ENCODE peak calls at places on chromosomes 2 and 18, in seven cellular contexts. One of them, this sample, is unnamed.
A peak's percentile ranks its signal among the peaks of the same experiment; 100 is the strongest.

GRCh38 chr2:16900405-16901025 is 234.9 kb upstream of the CYRIA start:
- DNase-seq in heart right ventricle: no peak
- DNase-seq in colonic mucosa: peak; percentile 20
- DNase-seq in astrocyte: no peak
- DNase-seq in tibial artery: no peak
- DNase-seq in psoas muscle: no peak
- DNase-seq in Peyer's patch: no peak
- DNase-seq in this sample: no peak

GRCh38 chr2:204019572-204020501 is 83.3 kb downstream of the ICOS start:
- DNase-seq in heart right ventricle: no peak
- DNase-seq in colonic mucosa: no peak
- DNase-seq in astrocyte: peak; percentile 63
- DNase-seq in tibial artery: no peak
- DNase-seq in psoas muscle: no peak
- DNase-seq in Peyer's patch: no peak
- DNase-seq in this sample: no peak

GRCh38 chr2:38178142-38178541 is 102.2 kb upstream of the CYP1B1 start:
- DNase-seq in heart right ventricle: no peak
- DNase-seq in colonic mucosa: no peak
- DNase-seq in astrocyte: peak; percentile 85
- DNase-seq in tibial artery: peak; percentile 76
- DNase-seq in psoas muscle: peak; percentile 61
- DNase-seq in Peyer's patch: no peak
- DNase-seq in this sample: peak; percentile 67

GRCh38 chr2:101830555-101830954 is 133.0 kb downstream of the MAP4K4 start:
- DNase-seq in heart right ventricle: no peak
- DNase-seq in colonic mucosa: no peak
- DNase-seq in astrocyte: peak; percentile 86
- DNase-seq in tibial artery: no peak
- DNase-seq in psoas muscle: no peak
- DNase-seq in Peyer's patch: no peak
- DNase-seq in this sample: no peak

GRCh38 chr2:185201063-185201462 is 537.5 kb upstream of the FSIP2 start:
- DNase-seq in heart right ventricle: no peak
- DNase-seq in colonic mucosa: no peak
- DNase-seq in astrocyte: no peak
- DNase-seq in tibial artery: no peak
- DNase-seq in psoas muscle: no peak
- DNase-seq in Peyer's patch: no peak
- DNase-seq in this sample: no peak

GRCh38 chr2:186991766-186992417 is 142.9 kb upstream of the ZSWIM2 start:
- DNase-seq in heart right ventricle: no peak
- DNase-seq in colonic mucosa: no peak
- DNase-seq in astrocyte: no peak
- DNase-seq in tibial artery: no peak
- DNase-seq in psoas muscle: no peak
- DNase-seq in Peyer's patch: no peak
- DNase-seq in this sample: no peak

GRCh38 chr18:78146136-78146535 is 833.5 kb upstream of the SALL3 start:
- DNase-seq in heart right ventricle: no peak
- DNase-seq in colonic mucosa: no peak
- DNase-seq in astrocyte: no peak
- DNase-seq in tibial artery: no peak
- DNase-seq in psoas muscle: no peak
- DNase-seq in Peyer's patch: no peak
- DNase-seq in this sample: no peak

GRCh38 chr2:239114119-239114581 is 266.3 kb downstream of the TWIST2 start:
- DNase-seq in heart right ventricle: peak; percentile 20
- DNase-seq in colonic mucosa: peak; percentile 27
- DNase-seq in astrocyte: peak; percentile 32
- DNase-seq in tibial artery: no peak
- DNase-seq in psoas muscle: no peak
- DNase-seq in Peyer's patch: no peak
- DNase-seq in this sample: no peak

GRCh38 chr2:47029737-47030524 is 114.3 kb upstream of the MCFD2 start:
- DNase-seq in heart right ventricle: no peak
- DNase-seq in colonic mucosa: no peak
- DNase-seq in astrocyte: peak; percentile 19
- DNase-seq in tibial artery: no peak
- DNase-seq in psoas muscle: no peak
- DNase-seq in Peyer's patch: no peak
- DNase-seq in this sample: peak; percentile 47

GRCh38 chr2:129912066-129912820 is 67.2 kb upstream of the RAB6C start:
- DNase-seq in heart right ventricle: no peak
- DNase-seq in colonic mucosa: peak; percentile 5
- DNase-seq in astrocyte: no peak
- DNase-seq in tibial artery: peak; percentile 51
- DNase-seq in psoas muscle: no peak
- DNase-seq in Peyer's patch: peak; percentile 26
- DNase-seq in this sample: no peak

GRCh38 chr2:211437396-211437795 is 881.0 kb downstream of the CPS1 start:
- DNase-seq in heart right ventricle: no peak
- DNase-seq in colonic mucosa: no peak
- DNase-seq in astrocyte: no peak
- DNase-seq in tibial artery: no peak
- DNase-seq in psoas muscle: no peak
- DNase-seq in Peyer's patch: no peak
- DNase-seq in this sample: no peak

GRCh38 chr2:101750688-101751087 is 53.2 kb downstream of the MAP4K4 start:
- DNase-seq in heart right ventricle: no peak
- DNase-seq in colonic mucosa: no peak
- DNase-seq in astrocyte: no peak
- DNase-seq in tibial artery: no peak
- DNase-seq in psoas muscle: no peak
- DNase-seq in Peyer's patch: no peak
- DNase-seq in this sample: no peak

GRCh38 chr2:149989447-149990063 is 402.0 kb upstream of the MMADHC start:
- DNase-seq in heart right ventricle: no peak
- DNase-seq in colonic mucosa: no peak
- DNase-seq in astrocyte: peak; percentile 69
- DNase-seq in tibial artery: no peak
- DNase-seq in psoas muscle: no peak
- DNase-seq in Peyer's patch: no peak
- DNase-seq in this sample: peak; percentile 69

GRCh38 chr2:65061146-65061909 is 5.1 kb downstream of the CEP68 start:
- DNase-seq in heart right ventricle: no peak
- DNase-seq in colonic mucosa: no peak
- DNase-seq in astrocyte: no peak
- DNase-seq in tibial artery: no peak
- DNase-seq in psoas muscle: no peak
- DNase-seq in Peyer's patch: no peak
- DNase-seq in this sample: peak; percentile 23

GRCh38 chr2:143125647-143126046 is 3.6 kb upstream of the ARHGAP15 start:
- DNase-seq in heart right ventricle: no peak
- DNase-seq in colonic mucosa: no peak
- DNase-seq in astrocyte: no peak
- DNase-seq in tibial artery: no peak
- DNase-seq in psoas muscle: no peak
- DNase-seq in Peyer's patch: no peak
- DNase-seq in this sample: no peak

GRCh38 chr2:147232225-147232669 is 612.6 kb upstream of the ACVR2A start:
- DNase-seq in heart right ventricle: no peak
- DNase-seq in colonic mucosa: no peak
- DNase-seq in astrocyte: no peak
- DNase-seq in tibial artery: no peak
- DNase-seq in psoas muscle: no peak
- DNase-seq in Peyer's patch: no peak
- DNase-seq in this sample: no peak

GRCh38 chr2:44550571-44550970 is 188.8 kb downstream of the CAMKMT start:
- DNase-seq in heart right ventricle: no peak
- DNase-seq in colonic mucosa: no peak
- DNase-seq in astrocyte: no peak
- DNase-seq in tibial artery: no peak
- DNase-seq in psoas muscle: no peak
- DNase-seq in Peyer's patch: no peak
- DNase-seq in this sample: no peak

GRCh38 chr18:73741946-73742345 is 405.7 kb downstream of the FBXO15 start:
- DNase-seq in heart right ventricle: no peak
- DNase-seq in colonic mucosa: no peak
- DNase-seq in astrocyte: peak; percentile 73
- DNase-seq in tibial artery: no peak
- DNase-seq in psoas muscle: no peak
- DNase-seq in Peyer's patch: no peak
- DNase-seq in this sample: no peak

GRCh38 chr2:199977984-199978415 is 22.6 kb downstream of the MAIP1 start:
- DNase-seq in heart right ventricle: no peak
- DNase-seq in colonic mucosa: peak; percentile 84
- DNase-seq in astrocyte: peak; percentile 54
- DNase-seq in tibial artery: no peak
- DNase-seq in psoas muscle: no peak
- DNase-seq in Peyer's patch: no peak
- DNase-seq in this sample: peak; percentile 24

DNA sequence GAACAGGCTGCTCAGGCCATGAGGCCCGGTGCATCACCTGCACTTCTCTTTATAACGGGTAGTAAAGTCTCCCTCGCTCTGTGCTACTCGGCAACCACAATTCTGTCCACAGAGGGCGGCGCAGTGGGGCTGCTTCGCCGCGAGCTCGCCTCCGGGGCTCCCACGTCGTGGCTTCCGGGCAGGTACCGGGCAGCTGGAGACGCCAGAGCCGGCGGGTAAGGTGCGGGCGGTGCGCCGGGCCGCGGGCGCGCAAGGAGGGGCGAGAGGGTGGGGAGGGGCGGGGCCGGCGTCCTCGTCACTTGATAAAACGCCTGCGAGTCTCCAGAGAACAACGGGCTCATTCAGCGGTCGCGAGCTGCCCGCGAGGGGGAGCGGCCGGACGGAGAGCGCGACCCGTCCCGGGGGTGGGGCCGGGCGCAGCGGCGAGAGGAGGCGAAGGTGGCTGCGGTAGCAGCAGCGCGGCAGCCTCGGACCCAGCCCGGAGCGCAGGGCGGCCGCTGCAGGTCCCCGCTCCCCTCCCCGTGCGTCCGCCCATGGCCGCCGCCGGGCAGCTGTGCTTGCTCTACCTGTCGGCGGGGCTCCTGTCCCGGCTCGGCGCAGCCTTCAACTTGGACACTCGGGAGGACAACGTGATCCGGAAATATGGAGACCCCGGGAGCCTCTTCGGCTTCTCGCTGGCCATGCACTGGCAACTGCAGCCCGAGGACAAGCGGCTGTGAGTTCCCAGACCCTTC is at the start of gene ITGA6:
- DNase-seq in heart right ventricle: peak; percentile 81
- DNase-seq in colonic mucosa: peak; percentile 92
- DNase-seq in astrocyte: peak; percentile 53
- DNase-seq in tibial artery: peak; percentile 73
- DNase-seq in psoas muscle: peak; percentile 78
- DNase-seq in Peyer's patch: peak; percentile 97
- DNase-seq in this sample: peak; percentile 89
- H3K4me1 ChIP-seq in heart right ventricle: peaks cover 23% of the 10 kb centered on the region
- H3K4me1 ChIP-seq in colonic mucosa: peaks cover 5% of the 10 kb centered on the region
- H3K4me1 ChIP-seq in astrocyte: peaks cover 21% of the 10 kb centered on the region
- H3K4me1 ChIP-seq in tibial artery: peaks cover 11% of the 10 kb centered on the region
- H3K4me1 ChIP-seq in psoas muscle: peaks cover 26% of the 10 kb centered on the region
- H3K4me1 ChIP-seq in Peyer's patch: peaks cover 2% of the 10 kb centered on the region
- H3K4me1 ChIP-seq in this sample: peaks cover 12% of the 10 kb centered on the region

GRCh38 chr2:42920446-42921161 is 128.2 kb upstream of the HAAO start:
- DNase-seq in heart right ventricle: no peak
- DNase-seq in colonic mucosa: no peak
- DNase-seq in astrocyte: no peak
- DNase-seq in tibial artery: no peak
- DNase-seq in psoas muscle: no peak
- DNase-seq in Peyer's patch: no peak
- DNase-seq in this sample: no peak
- H3K4me1 ChIP-seq in heart right ventricle: peaks cover 37% of the 10 kb centered on the region
- H3K4me1 ChIP-seq in colonic mucosa: peaks cover 11% of the 10 kb centered on the region
- H3K4me1 ChIP-seq in astrocyte: peaks cover 39% of the 10 kb centered on the region
- H3K4me1 ChIP-seq in tibial artery: peaks cover 44% of the 10 kb centered on the region
- H3K4me1 ChIP-seq in psoas muscle: peaks cover 25% of the 10 kb centered on the region
- H3K4me1 ChIP-seq in Peyer's patch: peaks cover 12% of the 10 kb centered on the region
- H3K4me1 ChIP-seq in this sample: peaks cover 15% of the 10 kb centered on the region

DNA sequence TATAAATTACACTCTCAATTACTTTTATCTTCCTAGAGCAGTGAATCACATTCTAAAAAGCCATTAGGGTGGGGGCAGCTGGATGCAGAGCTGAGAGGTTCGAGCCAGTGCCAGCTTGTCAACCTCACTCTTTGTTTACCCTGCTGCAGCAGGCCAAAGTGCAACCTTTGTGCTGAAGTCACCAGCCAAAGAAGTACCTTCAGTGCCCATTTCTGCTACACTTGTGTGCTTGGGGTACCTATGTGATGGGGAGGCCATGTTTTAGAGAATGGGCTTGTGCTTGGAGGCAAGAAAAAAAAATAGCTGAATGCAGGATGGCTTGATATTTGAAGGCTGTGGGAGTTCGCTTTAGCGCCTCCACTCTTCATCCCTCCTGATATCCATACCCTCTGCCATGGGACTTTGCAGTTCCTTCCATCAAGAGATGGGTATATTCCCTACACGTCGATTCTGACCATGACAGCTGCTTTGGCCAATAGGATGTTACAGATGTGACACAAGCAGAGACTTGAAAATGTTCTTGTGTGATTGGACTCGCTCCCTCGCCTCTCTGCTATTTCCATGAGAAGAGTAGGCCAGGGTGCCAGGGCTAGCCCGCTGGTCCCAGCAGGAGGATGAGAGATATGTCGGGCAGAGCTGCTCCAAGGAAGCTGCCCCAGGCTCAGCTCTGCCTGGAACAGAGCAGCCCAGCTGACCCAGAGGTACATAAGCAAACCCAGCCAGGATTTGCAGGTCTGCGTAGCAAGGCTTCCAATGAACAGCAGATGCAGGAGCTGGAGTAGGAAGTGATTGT is 12.7 kb upstream of the FZD5 start:
- DNase-seq in heart right ventricle: no peak
- DNase-seq in colonic mucosa: peak; percentile 87
- DNase-seq in astrocyte: no peak
- DNase-seq in tibial artery: no peak
- DNase-seq in psoas muscle: no peak
- DNase-seq in Peyer's patch: peak; percentile 72
- DNase-seq in this sample: peak; percentile 88
- H3K4me1 ChIP-seq in heart right ventricle: no peaks in the 10 kb centered on the region
- H3K4me1 ChIP-seq in colonic mucosa: no peaks in the 10 kb centered on the region
- H3K4me1 ChIP-seq in astrocyte: no peaks in the 10 kb centered on the region
- H3K4me1 ChIP-seq in tibial artery: no peaks in the 10 kb centered on the region
- H3K4me1 ChIP-seq in psoas muscle: no peaks in the 10 kb centered on the region
- H3K4me1 ChIP-seq in Peyer's patch: peaks cover 4% of the 10 kb centered on the region
- H3K4me1 ChIP-seq in this sample: no peaks in the 10 kb centered on the region

GRCh38 chr2:63009490-63009889 is 41.1 kb upstream of the OTX1 start:
- DNase-seq in heart right ventricle: no peak
- DNase-seq in colonic mucosa: no peak
- DNase-seq in astrocyte: no peak
- DNase-seq in tibial artery: no peak
- DNase-seq in psoas muscle: no peak
- DNase-seq in Peyer's patch: no peak
- DNase-seq in this sample: no peak
- H3K4me1 ChIP-seq in heart right ventricle: no peaks in the 10 kb centered on the region
- H3K4me1 ChIP-seq in colonic mucosa: no peaks in the 10 kb centered on the region
- H3K4me1 ChIP-seq in astrocyte: no peaks in the 10 kb centered on the region
- H3K4me1 ChIP-seq in tibial artery: no peaks in the 10 kb centered on the region
- H3K4me1 ChIP-seq in psoas muscle: no peaks in the 10 kb centered on the region
- H3K4me1 ChIP-seq in Peyer's patch: no peaks in the 10 kb centered on the region
- H3K4me1 ChIP-seq in this sample: no peaks in the 10 kb centered on the region

GRCh38 chr2:121532347-121532766 is 1.7 kb downstream of the RNU4ATAC start:
- DNase-seq in heart right ventricle: no peak
- DNase-seq in colonic mucosa: no peak
- DNase-seq in astrocyte: peak; percentile 72
- DNase-seq in tibial artery: no peak
- DNase-seq in psoas muscle: no peak
- DNase-seq in Peyer's patch: no peak
- DNase-seq in this sample: no peak
- H3K4me1 ChIP-seq in heart right ventricle: peaks cover 44% of the 10 kb centered on the region
- H3K4me1 ChIP-seq in colonic mucosa: no peaks in the 10 kb centered on the region
- H3K4me1 ChIP-seq in astrocyte: peaks cover 17% of the 10 kb centered on the region
- H3K4me1 ChIP-seq in tibial artery: peaks cover 17% of the 10 kb centered on the region
- H3K4me1 ChIP-seq in psoas muscle: peaks cover 39% of the 10 kb centered on the region
- H3K4me1 ChIP-seq in Peyer's patch: peaks cover 2% of the 10 kb centered on the region
- H3K4me1 ChIP-seq in this sample: peaks cover 11% of the 10 kb centered on the region

GRCh38 chr2:19676770-19677169 is 225.0 kb downstream of the TTC32 start:
- DNase-seq in heart right ventricle: no peak
- DNase-seq in colonic mucosa: no peak
- DNase-seq in astrocyte: no peak
- DNase-seq in tibial artery: no peak
- DNase-seq in psoas muscle: no peak
- DNase-seq in Peyer's patch: no peak
- DNase-seq in this sample: no peak
- H3K4me1 ChIP-seq in heart right ventricle: peaks cover 14% of the 10 kb centered on the region
- H3K4me1 ChIP-seq in colonic mucosa: no peaks in the 10 kb centered on the region
- H3K4me1 ChIP-seq in astrocyte: peaks cover 8% of the 10 kb centered on the region
- H3K4me1 ChIP-seq in tibial artery: peaks cover 32% of the 10 kb centered on the region
- H3K4me1 ChIP-seq in psoas muscle: no peaks in the 10 kb centered on the region
- H3K4me1 ChIP-seq in Peyer's patch: no peaks in the 10 kb centered on the region
- H3K4me1 ChIP-seq in this sample: no peaks in the 10 kb centered on the region

This sample was measured in right lobe of liver.